ENCODE peak calls at places on chromosome 6, in eight cellular contexts. G, H, I, W, E, J, L and P are unnamed samples.

GRCh38 chr6:119119989-119120388 is 41.5 kb upstream of the FAM184A start:
- DNase-seq in G (no peak), H (no peak), I (no peak), W (no peak), E (peak), J (no peak), L (peak), P (no peak)

GRCh38 chr6:16619777-16620176 is 141.5 kb downstream of the ATXN1 start:
- DNase-seq in G (no peak), H (no peak), I (no peak), W (no peak), E (no peak), J (no peak), L (no peak), P (no peak)

GRCh38 chr6:125843593-125843992 is 52.8 kb downstream of the NCOA7 start:
- DNase-seq in G (no peak), H (no peak), I (no peak), W (no peak), E (no peak), J (no peak), L (peak), P (no peak)

GRCh38 chr6:67667640-67668422 is 967.3 kb upstream of the ADGRB3 start:
- DNase-seq in G (no peak), H (no peak), I (no peak), W (no peak), E (no peak), J (no peak), L (no peak), P (no peak)

GRCh38 chr6:37173573-37174195 is 3.7 kb downstream of the PIM1 start:
- DNase-seq in G (no peak), H (no peak), I (no peak), W (no peak), E (no peak), J (no peak), L (peak), P (no peak)

GRCh38 chr6:7901056-7901455 is 9.5 kb downstream of the TXNDC5 start:
- DNase-seq in G (no peak), H (no peak), I (no peak), W (no peak), E (no peak), J (no peak), L (no peak), P (no peak)

GRCh38 chr6:85081102-85081501 is 316.7 kb upstream of the TBX18 start:
- DNase-seq in G (no peak), H (no peak), I (no peak), W (no peak), E (no peak), J (no peak), L (no peak), P (no peak)

GRCh38 chr6:116327803-116328527 is 42.8 kb upstream of the DSE start:
- DNase-seq in G (no peak), H (no peak), I (no peak), W (no peak), E (no peak), J (no peak), L (no peak), P (no peak)

GRCh38 chr6:157954150-157955117 is 27.2 kb upstream of the SYNJ2 start:
- DNase-seq in G (peak), H (no peak), I (no peak), W (no peak), E (no peak), J (no peak), L (no peak), P (no peak)

GRCh38 chr6:22062807-22063408 is 233.9 kb downstream of the PRL start:
- DNase-seq in G (no peak), H (no peak), I (no peak), W (peak), E (no peak), J (no peak), L (no peak), P (no peak)

GRCh38 chr6:73675466-73676098 is 20.4 kb upstream of the CD109 start:
- DNase-seq in G (peak), H (peak), I (peak), W (peak), E (no peak), J (peak), L (peak), P (peak)

GRCh38 chr6:10472634-10473033 is 48.5 kb upstream of the GCNT2 start:
- DNase-seq in G (no peak), H (no peak), I (no peak), W (no peak), E (no peak), J (no peak), L (no peak), P (no peak)

GRCh38 chr6:38058022-38058421 is 238.5 kb downstream of the ZFAND3 start:
- DNase-seq in G (no peak), H (peak), I (peak), W (no peak), E (no peak), J (peak), L (no peak), P (no peak)

GRCh38 chr6:53827485-53827884 is 32.7 kb downstream of the LRRC1 start:
- DNase-seq in G (no peak), H (no peak), I (no peak), W (no peak), E (no peak), J (no peak), L (no peak), P (no peak)

GRCh38 chr6:130019796-130020105 is 1.4 kb downstream of the L3MBTL3 start:
- DNase-seq in G (no peak), H (no peak), I (no peak), W (no peak), E (no peak), J (no peak), L (no peak), P (peak)

GRCh38 chr6:142400495-142400894 is 98.7 kb downstream of the ADGRG6 start:
- DNase-seq in G (no peak), H (no peak), I (no peak), W (no peak), E (no peak), J (no peak), L (peak), P (no peak)

GRCh38 chr6:3798211-3798909 is 46.8 kb upstream of the PXDC1 start:
- DNase-seq in G (peak), H (no peak), I (peak), W (no peak), E (no peak), J (no peak), L (no peak), P (no peak)

GRCh38 chr6:166483026-166483425 is 100.3 kb upstream of the MPC1 start:
- DNase-seq in G (no peak), H (no peak), I (no peak), W (no peak), E (no peak), J (no peak), L (no peak), P (peak)

GRCh38 chr6:116409756-116410155 is 39.0 kb downstream of the DSE start:
- DNase-seq in G (no peak), H (no peak), I (no peak), W (no peak), E (no peak), J (peak), L (peak), P (no peak)

GRCh38 chr6:73694711-73695411 is 1.1 kb upstream of the CD109 start:
- DNase-seq in G (peak), H (peak), I (no peak), W (no peak), E (peak), J (no peak), L (no peak), P (no peak)

GRCh38 chr6:159761135-159761872 is 541 bp upstream of the ACAT2 start:
- DNase-seq in G (peak), H (no peak), I (no peak), W (no peak), E (no peak), J (peak), L (peak), P (peak)

GRCh38 chr6:105432797-105433196 is 29.9 kb upstream of the PREP start:
- DNase-seq in G (peak), H (peak), I (no peak), W (no peak), E (peak), J (no peak), L (no peak), P (no peak)

GRCh38 chr6:71676298-71676697 is 210.1 kb upstream of the RIMS1 start:
- DNase-seq in G (no peak), H (no peak), I (no peak), W (no peak), E (no peak), J (no peak), L (no peak), P (no peak)

GRCh38 chr6:163243083-163243482 is 171.4 kb upstream of the QKI start:
- DNase-seq in G (no peak), H (no peak), I (no peak), W (no peak), E (no peak), J (no peak), L (no peak), P (no peak)

GRCh38 chr6:63351995-63352586 is 32.3 kb upstream of the LGSN start:
- DNase-seq in G (peak), H (peak), I (no peak), W (no peak), E (peak), J (peak), L (peak), P (no peak)

GRCh38 chr6:153150400-153150766 is 19.3 kb upstream of the RGS17 start:
- DNase-seq in G (no peak), H (no peak), I (no peak), W (no peak), E (no peak), J (no peak), L (no peak), P (no peak)

GRCh38 chr6:67047996-67048395 is 1341.0 kb upstream of the EYS start:
- DNase-seq in G (no peak), H (no peak), I (no peak), W (no peak), E (no peak), J (no peak), L (no peak), P (no peak)

GRCh38 chr6:166989427-166990034 is 9.7 kb upstream of the CEP43 start:
- DNase-seq in G (peak), H (no peak), I (no peak), W (peak), E (no peak), J (peak), L (peak), P (no peak)

GRCh38 chr6:36933102-36933501 is 21.4 kb upstream of the PI16 start:
- DNase-seq in G (no peak), H (peak), I (no peak), W (no peak), E (no peak), J (no peak), L (no peak), P (no peak)

GRCh38 chr6:108945686-108946158 is 97.5 kb downstream of the ARMC2 start:
- DNase-seq in G (no peak), H (no peak), I (no peak), W (no peak), E (no peak), J (no peak), L (no peak), P (no peak)

GRCh38 chr6:28215425-28215824 is 9.7 kb upstream of the ZSCAN9 start:
- DNase-seq in G (no peak), H (no peak), I (no peak), W (no peak), E (no peak), J (no peak), L (no peak), P (no peak)

GRCh38 chr6:89970609-89971337 is 76.5 kb downstream of the GJA10 start:
- DNase-seq in G (peak), H (peak), I (peak), W (no peak), E (no peak), J (no peak), L (peak), P (peak)

GRCh38 chr6:80094017-80094416 is 12.5 kb upstream of the BCKDHB start:
- DNase-seq in G (peak), H (no peak), I (peak), W (no peak), E (no peak), J (no peak), L (peak), P (no peak)

GRCh38 chr6:139219746-139220145 is 72.1 kb downstream of the TXLNB start:
- DNase-seq in G (no peak), H (no peak), I (no peak), W (no peak), E (no peak), J (no peak), L (no peak), P (no peak)

GRCh38 chr6:11236351-11236750 is 3.9 kb upstream of the NEDD9 start:
- DNase-seq in G (no peak), H (no peak), I (peak), W (no peak), E (no peak), J (peak), L (no peak), P (no peak)

GRCh38 chr6:42342011-42342553 is 109.6 kb downstream of the TRERF1 start:
- DNase-seq in G (no peak), H (no peak), I (no peak), W (no peak), E (no peak), J (no peak), L (no peak), P (no peak)

GRCh38 chr6:135904666-135905065 is 53.2 kb downstream of the PDE7B start:
- DNase-seq in G (no peak), H (no peak), I (no peak), W (no peak), E (no peak), J (no peak), L (no peak), P (no peak)